ENCODE peak calls at places on chromosomes 16 and 17, in five cellular contexts. Y is breast epithelium, Z is H1, O is endothelial cell, S is mucosa of descending colon. P is an unnamed sample.
A peak's percentile ranks its signal among the peaks of the same experiment; 100 is the strongest.

GRCh38 chr17:7864995-7865650 is 7.3 kb downstream of the CYB5D1 start:
- DNase-seq in Y (no peak), Z (no peak), O (no peak), S (no peak), P (peak; percentile 72)

GRCh38 chr17:1829579-1830257 is at the start of the genes RPA1 and SMYD4:
- DNase-seq in Y (peak; percentile 81), Z (peak; percentile 91), O (peak; percentile 87), S (peak; percentile 88), P (peak; percentile 93)

GRCh38 chr17:49210158-49211029 is at the start of the genes ABI3 and GNGT2:
- DNase-seq in Y (no peak), Z (peak; percentile 60), O (peak; percentile 50), S (peak; percentile 65), P (no peak)

GRCh38 chr16:88073201-88073721 is 122.0 kb downstream of the BANP start:
- DNase-seq in Y (no peak), Z (no peak), O (no peak), S (no peak), P (no peak)

GRCh38 chr16:82633964-82634600 is 7.3 kb downstream of the CDH13 start:
- DNase-seq in Y (no peak), Z (no peak), O (no peak), S (peak; percentile 39), P (peak; percentile 91)

GRCh38 chr16:83458612-83459011 is 349.2 kb upstream of the HSBP1 start:
- DNase-seq in Y (no peak), Z (no peak), O (no peak), S (no peak), P (peak; percentile 74)

GRCh38 chr16:22326771-22327445 is 29.7 kb downstream of the POLR3E start:
- DNase-seq in Y (no peak), Z (no peak), O (no peak), S (no peak), P (no peak)

GRCh38 chr17:9057310-9057709 is 36.0 kb downstream of the NTN1 start:
- DNase-seq in Y (no peak), Z (no peak), O (no peak), S (no peak), P (no peak)

GRCh38 chr16:86575754-86576557 is 2.4 kb upstream of the FOXL1 start:
- DNase-seq in Y (no peak), Z (peak; percentile 89), O (peak; percentile 76), S (peak; percentile 77), P (peak; percentile 94)

GRCh38 chr17:30506423-30506822 is 29.2 kb downstream of the GOSR1 start:
- DNase-seq in Y (no peak), Z (no peak), O (no peak), S (no peak), P (no peak)

GRCh38 chr16:31833047-31833446 is 40.6 kb upstream of the ZNF267 start:
- DNase-seq in Y (no peak), Z (no peak), O (no peak), S (no peak), P (no peak)

GRCh38 chr17:29760771-29761682 is 138.3 kb upstream of the CORO6 start:
- DNase-seq in Y (peak; percentile 75), Z (peak; percentile 82), O (peak; percentile 89), S (peak; percentile 87), P (peak; percentile 85)

GRCh38 chr16:66928702-66929388 is 3.5 kb upstream of the RRAD start:
- DNase-seq in Y (no peak), Z (peak; percentile 75), O (no peak), S (peak; percentile 53), P (peak; percentile 51)

GRCh38 chr17:48037036-48037881 is at the start of gene COPZ2:
- DNase-seq in Y (peak; percentile 68), Z (peak; percentile 73), O (peak; percentile 33), S (peak; percentile 54), P (peak; percentile 46)

GRCh38 chr17:79589669-79590270 is 21.1 kb downstream of the RBFOX3 start:
- DNase-seq in Y (no peak), Z (no peak), O (no peak), S (no peak), P (no peak)

GRCh38 chr17:57403241-57403640 is 146.9 kb downstream of the MSI2 start:
- DNase-seq in Y (no peak), Z (no peak), O (no peak), S (no peak), P (no peak)

GRCh38 chr16:30142672-30143346 is 19.8 kb upstream of the MAPK3 start:
- DNase-seq in Y (no peak), Z (no peak), O (no peak), S (no peak), P (no peak)

GRCh38 chr17:39925282-39926134 is 1.9 kb downstream of the ORMDL3 start:
- DNase-seq in Y (no peak), Z (no peak), O (no peak), S (no peak), P (no peak)

GRCh38 chr16:46930861-46931260 is 42.6 kb downstream of the DNAJA2 start:
- DNase-seq in Y (no peak), Z (no peak), O (no peak), S (no peak), P (no peak)

GRCh38 chr16:55949518-55949917 is 74.3 kb upstream of the CES5A start:
- DNase-seq in Y (no peak), Z (no peak), O (no peak), S (no peak), P (peak; percentile 53)

GRCh38 chr17:38453951-38454421 is 25.7 kb downstream of the ARHGAP23 start:
- DNase-seq in Y (no peak), Z (no peak), O (no peak), S (no peak), P (no peak)

GRCh38 chr16:3825103-3825502 is 55.4 kb downstream of the CREBBP start:
- DNase-seq in Y (no peak), Z (no peak), O (no peak), S (no peak), P (no peak)

GRCh38 chr16:50296807-50297206 is 30.5 kb downstream of the ADCY7 start:
- DNase-seq in Y (no peak), Z (no peak), O (no peak), S (no peak), P (no peak)

GRCh38 chr16:48102083-48103008 is 53.4 kb downstream of the ABCC12 start:
- DNase-seq in Y (no peak), Z (no peak), O (no peak), S (no peak), P (no peak)

GRCh38 chr17:38674013-38674748 is 576 bp downstream of the EPOP start:
- DNase-seq in Y (no peak), Z (peak; percentile 69), O (no peak), S (no peak), P (no peak)

DNA sequence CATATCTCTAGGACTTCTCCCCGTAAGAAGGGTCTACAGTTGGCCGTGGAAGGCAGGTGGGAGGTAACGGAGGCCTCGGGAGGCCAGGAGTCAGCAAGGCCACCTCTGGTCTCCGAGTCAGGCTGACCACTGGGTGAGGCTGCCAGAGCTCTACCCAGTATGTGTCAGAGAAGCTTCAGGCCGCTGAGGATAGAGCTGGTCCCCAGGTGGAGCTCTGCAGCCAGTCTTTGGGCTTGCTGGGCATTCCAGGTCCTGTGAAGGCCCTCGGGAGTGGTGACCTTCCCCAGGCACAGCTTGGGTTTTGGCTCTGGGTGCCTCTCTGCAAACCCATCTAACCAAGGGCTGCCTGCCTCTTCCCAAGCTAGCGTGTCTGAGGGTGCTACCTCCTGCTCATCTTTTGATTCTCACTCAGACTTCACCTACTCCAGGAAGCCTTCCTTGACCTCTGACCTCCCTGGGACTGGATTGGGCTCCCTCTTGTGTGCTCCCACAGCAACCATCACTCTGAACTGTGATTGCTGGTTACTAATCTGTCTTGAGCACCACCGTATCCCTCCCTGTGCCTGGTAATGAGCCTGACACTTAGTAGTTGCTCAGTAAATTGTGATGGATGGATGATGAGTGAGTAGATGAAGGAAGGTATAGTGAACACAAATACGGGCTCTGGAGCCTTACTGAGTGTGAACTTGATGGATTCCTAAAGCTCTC is 22.3 kb downstream of the RHBDL3 start:
- DNase-seq in Y (no peak), Z (no peak), O (no peak), S (no peak), P (no peak)
- TF ChIP-seq CTCF in Y (no peak), Z (peak; percentile 42), O (no peak), S (no peak), P (no peak)

GRCh38 chr17:28548417-28549130 is 3.9 kb downstream of the UNC119 start:
- DNase-seq in Y (no peak), Z (no peak), O (no peak), S (no peak), P (no peak)
- TF ChIP-seq CTCF in Y (no peak), Z (no peak), O (peak; percentile 57), S (no peak), P (no peak)

GRCh38 chr16:60329110-60329509 is 1595.0 kb upstream of the GOT2 start:
- DNase-seq in Y (no peak), Z (no peak), O (no peak), S (no peak), P (peak; percentile 54)
- TF ChIP-seq CTCF in Y (no peak), Z (no peak), O (no peak), S (no peak), P (no peak)

DNA sequence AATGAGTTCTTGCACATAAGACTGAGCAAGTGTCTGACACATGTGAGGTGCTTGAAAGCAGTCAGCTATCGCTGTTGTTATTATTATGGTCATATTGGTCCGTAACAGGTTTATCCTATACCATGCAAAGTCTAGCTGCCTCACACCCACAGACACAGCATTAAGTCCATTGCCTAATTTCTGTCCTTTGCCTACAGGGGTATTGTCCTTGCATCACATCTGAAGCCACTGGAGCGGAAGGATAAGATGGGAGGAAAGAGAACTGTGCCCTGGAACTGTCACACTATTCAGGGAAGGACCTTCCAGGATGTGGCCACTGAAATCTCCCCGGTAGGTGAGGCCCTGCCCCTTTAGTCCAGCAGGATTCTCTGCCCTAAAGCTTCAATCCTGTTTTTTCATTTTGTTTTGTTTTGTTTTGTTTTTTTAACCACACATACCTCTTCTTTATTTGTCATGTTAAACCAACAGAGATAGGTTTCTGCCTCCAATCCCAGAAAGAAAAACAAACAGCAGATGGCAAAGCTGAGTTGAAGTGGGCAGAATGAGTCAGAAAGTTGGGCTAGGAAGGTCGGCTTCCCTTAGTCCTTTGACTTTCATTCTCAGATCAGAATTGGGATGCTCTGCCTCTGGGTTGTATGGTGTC is 2.2 kb upstream of the EFTUD2 start:
- DNase-seq in Y (no peak), Z (no peak), O (no peak), S (no peak), P (peak; percentile 61)
- TF ChIP-seq CTCF in Y (no peak), Z (no peak), O (no peak), S (no peak), P (peak; percentile 7)

GRCh38 chr16:28264656-28265055 is 27.7 kb upstream of the SBK1 start:
- DNase-seq in Y (no peak), Z (no peak), O (no peak), S (peak; percentile 63), P (peak; percentile 66)
- TF ChIP-seq CTCF in Y (no peak), Z (no peak), O (no peak), S (no peak), P (no peak)

GRCh38 chr16:77220427-77220826 is 21.2 kb downstream of the SYCE1L start:
- DNase-seq in Y (no peak), Z (no peak), O (no peak), S (no peak), P (no peak)

GRCh38 chr16:77223184-77223583 is 24.0 kb downstream of the SYCE1L start:
- DNase-seq in Y (no peak), Z (peak; percentile 81), O (peak; percentile 43), S (no peak), P (no peak)

GRCh38 chr16:77221482-77221881 is 22.3 kb downstream of the SYCE1L start:
- DNase-seq in Y (no peak), Z (no peak), O (no peak), S (no peak), P (no peak)

GRCh38 chr16:77227745-77228144 is 28.5 kb downstream of the SYCE1L start:
- DNase-seq in Y (no peak), Z (no peak), O (no peak), S (no peak), P (peak; percentile 19)

GRCh38 chr16:77225182-77225581 is 26.0 kb downstream of the SYCE1L start:
- DNase-seq in Y (no peak), Z (no peak), O (no peak), S (no peak), P (no peak)
- TF ChIP-seq CTCF in Y (no peak), Z (no peak), O (no peak), S (no peak), P (no peak)

P was measured in epithelial cell of esophagus.